ENCODE peak calls at places on chromosome 5, in seven cellular contexts. O is AG08396, C is type B pancreatic cell, Q is NCI-H1105, I is right lobe of liver, R is SK-N-SH, S is A549. U is an unnamed sample.

GRCh38 chr5:108367679-108368334 is 14.1 kb downstream of the FBXL17 start:
- DNase-seq in O (no peak), C (no peak), Q (peak; percentile 2), I (no peak), R (no peak), S (no peak), U (no peak)

GRCh38 chr5:145681686-145682085 is 153.5 kb downstream of the PRELID2 start:
- DNase-seq in O (peak; percentile 45), C (no peak), Q (peak; percentile 70), I (no peak), R (peak; percentile 51), S (peak; percentile 71), U (peak; percentile 68)

GRCh38 chr5:158513490-158514301 is 586.0 kb downstream of the EBF1 start:
- DNase-seq in O (no peak), C (no peak), Q (no peak), I (no peak), R (no peak), S (no peak), U (no peak)

GRCh38 chr5:82641362-82641988 is 363.3 kb upstream of the RPS23 start:
- DNase-seq in O (peak; percentile 71), C (no peak), Q (peak; percentile 22), I (peak; percentile 41), R (peak; percentile 64), S (peak; percentile 69), U (peak; percentile 70)

GRCh38 chr5:137075163-137075970 is 423.8 kb downstream of the SPOCK1 start:
- DNase-seq in O (peak; percentile 29), C (peak; percentile 76), Q (no peak), I (peak; percentile 60), R (peak; percentile 77), S (peak; percentile 82), U (peak; percentile 76)

GRCh38 chr5:31639488-31640011 is 619 bp downstream of the PDZD2 start:
- DNase-seq in O (no peak), C (no peak), Q (no peak), I (no peak), R (no peak), S (no peak), U (no peak)

GRCh38 chr5:142438573-142438972 is 113.8 kb upstream of the SPRY4 start:
- DNase-seq in O (no peak), C (no peak), Q (no peak), I (no peak), R (no peak), S (no peak), U (no peak)

GRCh38 chr5:33937700-33938506 is 1.7 kb downstream of the RXFP3 start:
- DNase-seq in O (no peak), C (no peak), Q (no peak), I (no peak), R (no peak), S (no peak), U (no peak)

GRCh38 chr5:19322716-19323485 is 665.1 kb downstream of the CDH18 start:
- DNase-seq in O (no peak), C (no peak), Q (no peak), I (no peak), R (no peak), S (peak; percentile 14), U (no peak)

GRCh38 chr5:142630927-142631539 is 54.9 kb downstream of the FGF1 start:
- DNase-seq in O (no peak), C (no peak), Q (no peak), I (no peak), R (no peak), S (no peak), U (no peak)

GRCh38 chr5:10441992-10442435 is 335 bp downstream of the ROPN1L start:
- DNase-seq in O (peak; percentile 68), C (no peak), Q (peak; percentile 56), I (no peak), R (no peak), S (peak; percentile 66), U (no peak)

GRCh38 chr5:109750407-109750806 is 60.7 kb downstream of the MAN2A1 start:
- DNase-seq in O (no peak), C (no peak), Q (no peak), I (no peak), R (no peak), S (no peak), U (no peak)

GRCh38 chr5:130514984-130515690 is 610.9 kb downstream of the CHSY3 start:
- DNase-seq in O (no peak), C (no peak), Q (no peak), I (no peak), R (no peak), S (no peak), U (no peak)

GRCh38 chr5:67010684-67011409 is 185.8 kb downstream of the CD180 start:
- DNase-seq in O (peak; percentile 51), C (no peak), Q (no peak), I (no peak), R (no peak), S (no peak), U (no peak)

GRCh38 chr5:175654807-175655206 is 3.1 kb upstream of the HRH2 start:
- DNase-seq in O (no peak), C (no peak), Q (no peak), I (no peak), R (no peak), S (no peak), U (no peak)

GRCh38 chr5:171622010-171622409 is 163.6 kb upstream of the SMIM23 start:
- DNase-seq in O (no peak), C (no peak), Q (no peak), I (no peak), R (peak; percentile 57), S (no peak), U (no peak)

GRCh38 chr5:134227786-134228185 is 1.9 kb upstream of the PPP2CA start:
- DNase-seq in O (no peak), C (no peak), Q (no peak), I (no peak), R (no peak), S (no peak), U (no peak)

GRCh38 chr5:180074462-180074861 is 2.9 kb upstream of the RNF130 start:
- DNase-seq in O (no peak), C (no peak), Q (no peak), I (no peak), R (no peak), S (no peak), U (no peak)

GRCh38 chr5:124843596-124843899 is 97.1 kb upstream of the ZNF608 start:
- DNase-seq in O (no peak), C (no peak), Q (no peak), I (no peak), R (no peak), S (no peak), U (no peak)

U was measured in COR-L47.